ENCODE peak calls at places on chromosomes 1 and 21, in four cellular contexts. L is H54, I is tibial artery, M is mesothelial cell of epicardium. H is an unnamed sample.
A peak's percentile ranks its signal among the peaks of the same experiment; 100 is the strongest.

GRCh38 chr1:208799186-208799585 is 555.0 kb upstream of the PLXNA2 start:
- DNase-seq in L (no peak), M (no peak), I (no peak), H (no peak)

GRCh38 chr1:36696261-36696940 is 213.7 kb upstream of the CSF3R start:
- DNase-seq in I (peak; percentile 31), M (no peak), L (no peak), H (no peak)

GRCh38 chr1:188949701-188950100 is 1528.0 kb downstream of the BRINP3 start:
- DNase-seq in M (no peak), I (no peak), L (no peak), H (no peak)

GRCh38 chr1:8078176-8078671 is 52.1 kb upstream of the ERRFI1 start:
- DNase-seq in I (no peak), M (peak; percentile 40), L (no peak), H (no peak)

GRCh38 chr1:34362949-34363348 is 186.2 kb downstream of the C1orf94 start:
- DNase-seq in M (peak; percentile 10), L (no peak), I (no peak), H (no peak)

GRCh38 chr1:184296466-184297243 is 90.2 kb upstream of the C1orf21 start:
- DNase-seq in L (no peak), I (peak; percentile 90), M (peak; percentile 49), H (peak; percentile 93)

GRCh38 chr1:176791911-176792310 is 328.9 kb downstream of the PAPPA2 start:
- DNase-seq in L (no peak), M (no peak), I (no peak), H (no peak)

GRCh38 chr1:100304227-100304626 is 38.2 kb downstream of the RTCA start:
- DNase-seq in I (no peak), L (no peak), M (no peak), H (no peak)

GRCh38 chr1:162892916-162893714 is 32.1 kb upstream of the CCDC190 start:
- DNase-seq in L (no peak), M (no peak), I (no peak), H (no peak)

GRCh38 chr1:23210351-23210785 is 6.9 kb downstream of the HTR1D start:
- DNase-seq in M (no peak), I (no peak), L (no peak), H (no peak)

GRCh38 chr1:179929955-179930798 is 24.4 kb upstream of the CEP350 start:
- DNase-seq in M (no peak), I (no peak), L (no peak), H (no peak)

GRCh38 chr21:44005071-44005470 is 7.0 kb upstream of the TRAPPC10 start:
- DNase-seq in L (no peak), I (no peak), M (no peak), H (no peak)

GRCh38 chr21:45935628-45936027 is 45.9 kb upstream of the COL6A1 start:
- DNase-seq in I (no peak), L (no peak), M (no peak), H (no peak)

GRCh38 chr1:152047607-152047953 is 10.8 kb upstream of the S100A11 start:
- DNase-seq in L (peak; percentile 11), M (no peak), I (peak; percentile 83), H (no peak)

GRCh38 chr1:184967045-184967444 is 7.3 kb downstream of the NIBAN1 start:
- DNase-seq in L (no peak), I (no peak), M (no peak), H (no peak)

GRCh38 chr1:175114996-175115395 is 47.4 kb downstream of the TNN start:
- DNase-seq in M (no peak), L (no peak), I (no peak), H (no peak)

GRCh38 chr1:195965475-195965874 is 642.8 kb downstream of the KCNT2 start:
- DNase-seq in L (no peak), M (no peak), I (no peak), H (no peak)

GRCh38 chr1:208036177-208036808 is 125.4 kb upstream of the CD34 start:
- DNase-seq in I (peak; percentile 27), M (no peak), L (no peak), H (no peak)

H was measured in sciatic nerve.